ENCODE peak calls at places on chromosomes 12 and 14, in six cellular contexts. W, K, C, L, Z and J are unnamed samples.

GRCh38 chr14:95545769-95546168 is 10.9 kb downstream of the GLRX5 start:
- DNase-seq in Z (no peak), W (no peak), L (no peak), C (peak; percentile 84), K (no peak), J (peak; percentile 95)

GRCh38 chr14:56854325-56854724 is 44.0 kb upstream of the OTX2 start:
- DNase-seq in C (no peak), W (no peak), K (no peak), L (no peak), Z (no peak), J (no peak)

GRCh38 chr12:106342397-106343212 is 14.9 kb upstream of the POLR3B start:
- DNase-seq in C (peak; percentile 78), L (peak; percentile 87), K (peak; percentile 65), Z (no peak), W (no peak), J (peak; percentile 69)

GRCh38 chr12:128820723-128821432 is 2.9 kb downstream of the SLC15A4 start:
- DNase-seq in C (no peak), L (peak; percentile 39), W (no peak), Z (no peak), K (peak; percentile 73), J (no peak)

GRCh38 chr12:67937822-67938221 is 51.4 kb upstream of the IFNG-AS1 start:
- DNase-seq in W (no peak), K (no peak), L (no peak), Z (no peak), C (no peak), J (no peak)

GRCh38 chr14:74816124-74816523 is 53.0 kb downstream of the YLPM1 start:
- DNase-seq in L (no peak), K (no peak), C (no peak), W (no peak), Z (no peak), J (no peak)

GRCh38 chr14:65927871-65928270 is 515.3 kb downstream of the FUT8 start:
- DNase-seq in C (no peak), K (no peak), Z (no peak), L (no peak), W (peak; percentile 71), J (no peak)

GRCh38 chr12:51004504-51004903 is 21.7 kb downstream of the SLC11A2 start:
- DNase-seq in W (no peak), K (no peak), Z (no peak), C (no peak), L (no peak), J (no peak)

GRCh38 chr12:57370696-57371095 is 60.1 kb downstream of the R3HDM2 start:
- DNase-seq in K (no peak), L (no peak), Z (no peak), C (peak; percentile 11), W (no peak), J (no peak)

GRCh38 chr12:76300297-76300665 is 47.9 kb downstream of the BBS10 start:
- DNase-seq in L (no peak), W (no peak), K (no peak), Z (no peak), C (no peak), J (no peak)

GRCh38 chr12:109735825-109736551 is 22.4 kb downstream of the FAM222A start:
- DNase-seq in C (no peak), Z (peak; percentile 46), W (no peak), L (peak; percentile 58), K (peak; percentile 11), J (no peak)

GRCh38 chr14:77024171-77024627 is 4.3 kb downstream of the IRF2BPL start:
- DNase-seq in C (peak; percentile 59), L (peak; percentile 58), K (peak; percentile 57), W (no peak), Z (no peak), J (no peak)

GRCh38 chr12:96985515-96986362 is 78.7 kb downstream of the NEDD1 start:
- DNase-seq in L (no peak), W (peak; percentile 38), C (no peak), K (peak; percentile 51), Z (peak; percentile 57), J (no peak)

GRCh38 chr12:52058631-52059324 is 7.5 kb downstream of the NR4A1 start:
- DNase-seq in W (no peak), C (peak; percentile 58), L (peak; percentile 52), Z (no peak), K (peak; percentile 45), J (no peak)

GRCh38 chr12:77372469-77372868 is 307.1 kb upstream of the E2F7 start:
- DNase-seq in L (no peak), C (no peak), K (no peak), Z (no peak), W (no peak), J (no peak)

GRCh38 chr14:81449576-81449975 is 49.5 kb upstream of the STON2 start:
- DNase-seq in Z (no peak), W (no peak), K (no peak), C (no peak), L (no peak), J (no peak)

GRCh38 chr12:42174978-42175377 is 30.3 kb upstream of the GXYLT1 start:
- DNase-seq in K (no peak), Z (no peak), L (no peak), W (no peak), C (no peak), J (no peak)

GRCh38 chr12:104502662-104503061 is 45.9 kb downstream of the CHST11 start:
- DNase-seq in Z (no peak), L (no peak), W (no peak), C (no peak), K (no peak), J (no peak)

GRCh38 chr12:51980051-51980808 is 26.5 kb upstream of the TAMALIN start:
- DNase-seq in L (peak; percentile 65), C (peak; percentile 81), W (peak; percentile 58), K (peak; percentile 83), Z (peak; percentile 72), J (peak; percentile 42)

GRCh38 chr12:124842073-124842749 is 21.5 kb downstream of the SCARB1 start:
- DNase-seq in C (no peak), W (no peak), L (no peak), K (no peak), Z (no peak), J (no peak)

GRCh38 chr12:18250313-18250916 is 10.9 kb upstream of the PIK3C2G start:
- DNase-seq in C (peak; percentile 85), W (no peak), K (no peak), L (no peak), Z (no peak), J (peak; percentile 67)

GRCh38 chr14:91363776-91364523 is 53.7 kb downstream of the CCDC88C start:
- DNase-seq in Z (no peak), L (no peak), C (no peak), K (peak; percentile 78), W (no peak), J (no peak)

GRCh38 chr14:102095231-102095870 is 8.5 kb upstream of the HSP90AA1 start:
- DNase-seq in Z (no peak), C (no peak), K (no peak), L (no peak), W (no peak), J (peak; percentile 49)

GRCh38 chr12:21502164-21502496 is 541 bp downstream of the GOLT1B start:
- DNase-seq in Z (no peak), K (peak; percentile 54), L (no peak), C (peak; percentile 20), W (no peak), J (peak; percentile 15)

GRCh38 chr14:38090506-38090905 is 117.2 kb upstream of the SSTR1 start:
- DNase-seq in L (no peak), W (no peak), Z (no peak), K (no peak), C (no peak), J (no peak)

DNA sequence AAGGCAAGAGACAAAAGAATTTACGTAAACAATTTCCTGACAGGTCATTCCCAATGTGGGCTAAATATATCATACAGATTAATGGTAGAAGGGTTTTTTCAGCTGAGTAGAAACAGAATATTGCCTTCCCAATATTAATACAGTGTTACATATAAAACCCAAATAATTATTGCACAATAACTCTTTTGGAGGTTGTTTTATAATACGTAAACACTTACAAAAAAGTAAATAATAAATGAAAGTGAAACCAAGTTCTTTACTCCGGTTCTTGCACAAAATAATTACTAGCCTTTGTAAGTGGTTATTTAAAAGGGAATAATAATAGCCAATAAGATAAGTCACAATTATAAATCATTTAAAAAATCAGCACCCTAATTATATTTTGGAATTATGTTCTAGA is 118.6 kb upstream of the SSTR1 start:
- DNase-seq in L (no peak), Z (no peak), K (no peak), C (no peak), W (no peak), J (no peak)
- H3K4me3 ChIP-seq in L (peak overlapping the region; percentile 44), Z (peak overlapping the region; percentile 21), K (peak overlapping the region; percentile 40), C (no peak overlapping the region), W (peak overlapping the region; percentile 53), J (no peak overlapping the region)

GRCh38 chr14:104878582-104878981 is 13.5 kb downstream of the CEP170B start:
- DNase-seq in K (peak; percentile 30), W (no peak), Z (no peak), L (peak; percentile 20), C (no peak), J (no peak)

GRCh38 chr14:104877806-104878550 is 12.9 kb downstream of the CEP170B start:
- DNase-seq in Z (no peak), L (peak; percentile 19), C (no peak), K (peak; percentile 31), W (no peak), J (no peak)

GRCh38 chr14:104880584-104881210 is 15.6 kb downstream of the CEP170B start:
- DNase-seq in W (no peak), K (no peak), L (peak; percentile 25), Z (no peak), C (no peak), J (no peak)

GRCh38 chr14:104879983-104880565 is 15.0 kb downstream of the CEP170B start:
- DNase-seq in K (peak; percentile 45), C (no peak), W (no peak), Z (no peak), L (peak; percentile 7), J (no peak)

GRCh38 chr14:104879201-104879982 is 14.3 kb downstream of the CEP170B start:
- DNase-seq in Z (no peak), W (no peak), L (no peak), C (no peak), K (peak; percentile 37), J (no peak)
- H3K4me3 ChIP-seq in Z (no peak overlapping the region), W (no peak overlapping the region), L (no peak overlapping the region), C (no peak overlapping the region), K (no peak overlapping the region), J (no peak overlapping the region)

DNA sequence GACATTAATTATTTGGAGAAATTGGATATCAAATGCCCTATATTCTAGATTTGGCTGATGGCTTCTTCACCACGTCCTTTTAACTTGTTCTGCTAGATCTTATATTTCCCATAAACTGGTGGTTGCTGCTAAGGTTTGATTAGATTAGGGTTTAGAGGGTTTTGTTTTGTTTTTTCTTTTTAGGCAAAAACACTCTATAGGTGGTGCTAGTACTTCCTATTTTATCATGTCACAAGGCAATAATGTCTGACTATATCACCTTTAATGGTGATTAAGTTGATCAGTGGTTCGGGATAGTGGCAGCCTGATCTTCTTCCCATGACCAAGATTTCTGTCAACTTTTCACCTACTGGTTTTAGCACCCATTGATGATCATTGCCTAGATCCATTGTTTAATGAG is 455.1 kb downstream of the RAD51B start:
- DNase-seq in L (no peak), Z (no peak), W (no peak), K (no peak), C (no peak), J (no peak)
- H3K4me3 ChIP-seq in L (no peak overlapping the region), Z (no peak overlapping the region), W (no peak overlapping the region), K (no peak overlapping the region), C (no peak overlapping the region), J (no peak overlapping the region)

GRCh38 chr12:54765652-54766051 is 88.7 kb upstream of the MUCL1 start:
- DNase-seq in W (no peak), Z (no peak), C (no peak), K (no peak), L (no peak), J (no peak)

GRCh38 chr12:54759751-54760150 is 94.6 kb upstream of the MUCL1 start:
- DNase-seq in Z (no peak), C (peak; percentile 26), L (no peak), K (no peak), W (no peak), J (peak; percentile 51)

GRCh38 chr12:54762390-54762789 is 91.9 kb upstream of the MUCL1 start:
- DNase-seq in L (no peak), Z (no peak), C (no peak), K (no peak), W (no peak), J (no peak)
- H3K4me3 ChIP-seq in L (no peak overlapping the region), Z (no peak overlapping the region), C (no peak overlapping the region), K (no peak overlapping the region), W (no peak overlapping the region), J (no peak overlapping the region)